ENCODE peak calls at places on chromosomes 3 and 15, in ten cellular contexts. W is glutamatergic neuron, U is ascending aorta, O is lower leg skin, X is astrocyte of the spinal cord, R is AG09319, T is A549, Y is right atrium auricular region, G is GM06990, F is heart left ventricle. Q is an unnamed sample.

GRCh38 chr3:36926292-36926897 is 18.5 kb downstream of the TRANK1 start:
- DNase-seq in W (no peak), U (no peak), O (peak), X (no peak), R (no peak), T (no peak), Y (peak), G (no peak), F (no peak), Q (no peak)

GRCh38 chr3:31268868-31269267 is 263.9 kb upstream of the STT3B start:
- DNase-seq in W (no peak), U (no peak), O (no peak), X (no peak), R (no peak), T (no peak), Y (no peak), G (no peak), F (no peak), Q (no peak)

GRCh38 chr3:94673891-94674290 is 611.0 kb downstream of the NSUN3 start:
- DNase-seq in W (no peak), U (no peak), O (no peak), X (no peak), R (no peak), T (no peak), Y (no peak), G (no peak), F (no peak), Q (no peak)

GRCh38 chr15:78006567-78007205 is 70.8 kb downstream of the TBC1D2B start:
- DNase-seq in W (no peak), U (no peak), O (peak), X (no peak), R (no peak), T (no peak), Y (no peak), G (no peak), F (no peak), Q (no peak)

GRCh38 chr3:36196058-36196457 is 184.2 kb upstream of the STAC start:
- DNase-seq in W (no peak), U (no peak), O (no peak), X (no peak), R (no peak), T (no peak), Y (no peak), G (no peak), F (no peak), Q (no peak)

GRCh38 chr15:101089579-101090459 is 162.0 kb downstream of the CHSY1 start:
- DNase-seq in W (no peak), U (no peak), O (no peak), X (peak), R (no peak), T (no peak), Y (no peak), G (no peak), F (no peak), Q (no peak)

GRCh38 chr3:99319450-99319849 is 318.9 kb upstream of the COL8A1 start:
- DNase-seq in W (no peak), U (no peak), O (no peak), X (no peak), R (no peak), T (no peak), Y (no peak), G (no peak), F (no peak), Q (peak)

GRCh38 chr3:16319307-16319706 is 54.3 kb downstream of the OXNAD1 start:
- DNase-seq in W (no peak), U (no peak), O (no peak), X (no peak), R (no peak), T (peak), Y (no peak), G (no peak), F (no peak), Q (no peak)

GRCh38 chr3:23761440-23761896 is 44.3 kb upstream of the UBE2E1 start:
- DNase-seq in W (no peak), U (no peak), O (no peak), X (peak), R (no peak), T (peak), Y (no peak), G (peak), F (no peak), Q (no peak)

GRCh38 chr3:4313606-4314308 is 10.6 kb downstream of the SETMAR start:
- DNase-seq in W (no peak), U (no peak), O (no peak), X (no peak), R (no peak), T (no peak), Y (no peak), G (no peak), F (no peak), Q (no peak)

GRCh38 chr3:160707187-160707789 is 30.3 kb downstream of the ARL14 start:
- DNase-seq in W (no peak), U (no peak), O (no peak), X (peak), R (no peak), T (peak), Y (no peak), G (no peak), F (peak), Q (peak)

GRCh38 chr3:73365756-73366397 is 258.9 kb downstream of the PDZRN3 start:
- DNase-seq in W (no peak), U (peak), O (peak), X (peak), R (peak), T (no peak), Y (peak), G (no peak), F (peak), Q (peak)

GRCh38 chr3:132006605-132007204 is 28.1 kb downstream of the CPNE4 start:
- DNase-seq in W (peak), U (no peak), O (no peak), X (peak), R (no peak), T (peak), Y (no peak), G (no peak), F (no peak), Q (peak)

GRCh38 chr3:3573341-3573740 is 225.9 kb upstream of the LRRN1 start:
- DNase-seq in W (no peak), U (no peak), O (no peak), X (no peak), R (no peak), T (no peak), Y (no peak), G (no peak), F (no peak), Q (no peak)

GRCh38 chr3:126003447-126004190 is 34.6 kb downstream of the ROPN1B start:
- DNase-seq in W (no peak), U (no peak), O (no peak), X (no peak), R (no peak), T (no peak), Y (no peak), G (no peak), F (no peak), Q (no peak)

GRCh38 chr3:31695280-31696008 is 162.7 kb downstream of the STT3B start:
- DNase-seq in W (no peak), U (no peak), O (no peak), X (no peak), R (no peak), T (no peak), Y (no peak), G (no peak), F (no peak), Q (no peak)

GRCh38 chr3:58164199-58164879 is 46.4 kb downstream of the DNASE1L3 start:
- DNase-seq in W (no peak), U (no peak), O (no peak), X (peak), R (no peak), T (peak), Y (no peak), G (no peak), F (peak), Q (peak)

GRCh38 chr3:72102057-72102711 is 317.2 kb upstream of the PROK2 start:
- DNase-seq in W (no peak), U (no peak), O (no peak), X (no peak), R (no peak), T (no peak), Y (no peak), G (peak), F (no peak), Q (peak)

GRCh38 chr3:18556503-18556902 is 131.4 kb upstream of the SATB1 start:
- DNase-seq in W (no peak), U (no peak), O (no peak), X (peak), R (no peak), T (no peak), Y (no peak), G (peak), F (no peak), Q (no peak)

GRCh38 chr3:195060531-195061385 is 210.2 kb downstream of the XXYLT1 start:
- DNase-seq in W (no peak), U (no peak), O (no peak), X (no peak), R (no peak), T (no peak), Y (no peak), G (no peak), F (no peak), Q (no peak)

GRCh38 chr3:5160926-5161858 is 26.3 kb upstream of the EDEM1 start:
- DNase-seq in W (no peak), U (no peak), O (no peak), X (peak), R (no peak), T (no peak), Y (no peak), G (no peak), F (no peak), Q (no peak)

GRCh38 chr15:86591994-86592746 is 512.5 kb downstream of the AGBL1 start:
- DNase-seq in W (no peak), U (no peak), O (no peak), X (no peak), R (no peak), T (no peak), Y (no peak), G (no peak), F (peak), Q (no peak)

GRCh38 chr3:101836907-101837598 is 12.3 kb upstream of the NFKBIZ start:
- DNase-seq in W (no peak), U (no peak), O (no peak), X (peak), R (no peak), T (no peak), Y (no peak), G (no peak), F (no peak), Q (peak)

GRCh38 chr15:90895571-90896117 is 7.5 kb upstream of the MAN2A2 start:
- DNase-seq in W (peak), U (no peak), O (no peak), X (no peak), R (no peak), T (no peak), Y (no peak), G (no peak), F (no peak), Q (no peak)

GRCh38 chr15:89414571-89414970 is 79.9 kb upstream of the POLG start:
- DNase-seq in W (no peak), U (no peak), O (no peak), X (no peak), R (no peak), T (no peak), Y (no peak), G (no peak), F (no peak), Q (no peak)

GRCh38 chr3:55491296-55491816 is 4.2 kb upstream of the WNT5A start:
- DNase-seq in W (no peak), U (no peak), O (no peak), X (peak), R (no peak), T (no peak), Y (no peak), G (no peak), F (no peak), Q (peak)

GRCh38 chr15:27418729-27419128 is 447.7 kb downstream of the GABRG3 start:
- DNase-seq in W (peak), U (no peak), O (no peak), X (peak), R (no peak), T (no peak), Y (no peak), G (no peak), F (no peak), Q (peak)

GRCh38 chr3:184525337-184526157 is 36.0 kb upstream of the EPHB3 start:
- DNase-seq in W (peak), U (no peak), O (no peak), X (no peak), R (no peak), T (no peak), Y (peak), G (no peak), F (no peak), Q (no peak)

GRCh38 chr3:46924921-46925584 is 47.5 kb downstream of the PTH1R start:
- DNase-seq in W (no peak), U (no peak), O (no peak), X (no peak), R (no peak), T (no peak), Y (no peak), G (no peak), F (no peak), Q (no peak)

GRCh38 chr3:187958432-187959003 is 195.4 kb upstream of the LPP start:
- DNase-seq in W (no peak), U (no peak), O (no peak), X (no peak), R (no peak), T (no peak), Y (no peak), G (no peak), F (no peak), Q (no peak)

DNA sequence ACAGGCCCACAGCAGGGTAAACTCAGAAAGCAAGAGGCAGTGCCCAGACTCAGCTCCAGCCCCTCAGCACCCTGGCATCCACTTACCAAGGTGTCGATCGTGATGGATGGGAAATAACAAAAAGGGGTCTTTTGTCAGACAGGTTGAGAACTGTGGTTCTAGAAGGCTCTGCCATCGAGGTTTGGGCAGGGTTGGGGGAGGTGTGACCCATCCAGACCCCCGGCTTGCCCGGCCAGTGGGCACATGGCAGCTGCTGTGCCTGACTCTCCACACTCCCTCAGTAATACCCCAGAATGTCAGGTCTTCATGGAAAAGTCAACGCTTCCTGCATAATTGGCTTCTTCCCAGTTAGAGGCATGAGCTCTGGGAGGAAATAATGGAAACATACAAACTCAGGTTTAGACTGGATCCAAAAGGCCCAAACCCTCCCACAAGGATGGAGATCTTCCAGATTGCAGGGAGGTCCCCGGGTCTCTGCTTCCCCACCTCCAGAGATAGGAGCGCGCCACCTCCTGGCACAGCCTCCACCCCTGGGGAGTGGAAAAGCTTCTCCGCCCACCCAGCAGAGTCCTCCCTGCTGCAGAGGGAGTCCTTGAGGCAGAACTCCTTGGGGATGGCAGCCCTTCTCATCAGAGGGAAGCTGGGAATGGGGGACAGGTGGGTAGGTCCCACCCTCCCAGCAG is 149.8 kb upstream of the IQSEC1 start:
- DNase-seq in W (no peak), U (no peak), O (no peak), X (no peak), R (no peak), T (no peak), Y (no peak), G (no peak), F (no peak), Q (no peak)
- TF ChIP-seq CTCF in W (no peak), U (no peak), O (no peak), X (no peak), R (no peak), T (no peak), Y (no peak), G (no peak), F (no peak), Q (no peak)

DNA sequence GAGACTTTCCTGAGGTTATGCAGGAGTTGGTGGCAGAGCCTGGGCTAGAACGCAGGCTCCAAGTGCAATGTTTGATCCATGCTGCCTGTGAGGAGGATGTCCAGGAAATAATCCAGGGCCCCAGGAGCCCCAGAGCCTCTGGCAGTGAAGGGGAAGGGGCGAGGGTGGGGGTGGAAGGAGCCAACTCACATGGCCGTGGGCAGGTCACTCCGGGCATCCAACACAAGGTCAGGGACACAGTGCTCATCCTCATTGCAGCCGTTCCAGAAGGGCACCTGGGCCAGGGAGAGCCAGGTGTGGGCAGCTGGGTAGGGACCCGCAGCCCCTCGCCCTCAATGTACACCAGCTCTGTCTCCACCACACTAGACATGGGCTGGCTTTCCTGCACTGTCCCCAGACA is 43.7 kb downstream of the FEM1B start:
- DNase-seq in W (no peak), U (no peak), O (no peak), X (no peak), R (no peak), T (no peak), Y (no peak), G (no peak), F (no peak), Q (no peak)
- TF ChIP-seq CTCF in W (no peak), U (no peak), O (no peak), X (no peak), R (no peak), T (no peak), Y (no peak), G (no peak), F (no peak), Q (no peak)

DNA sequence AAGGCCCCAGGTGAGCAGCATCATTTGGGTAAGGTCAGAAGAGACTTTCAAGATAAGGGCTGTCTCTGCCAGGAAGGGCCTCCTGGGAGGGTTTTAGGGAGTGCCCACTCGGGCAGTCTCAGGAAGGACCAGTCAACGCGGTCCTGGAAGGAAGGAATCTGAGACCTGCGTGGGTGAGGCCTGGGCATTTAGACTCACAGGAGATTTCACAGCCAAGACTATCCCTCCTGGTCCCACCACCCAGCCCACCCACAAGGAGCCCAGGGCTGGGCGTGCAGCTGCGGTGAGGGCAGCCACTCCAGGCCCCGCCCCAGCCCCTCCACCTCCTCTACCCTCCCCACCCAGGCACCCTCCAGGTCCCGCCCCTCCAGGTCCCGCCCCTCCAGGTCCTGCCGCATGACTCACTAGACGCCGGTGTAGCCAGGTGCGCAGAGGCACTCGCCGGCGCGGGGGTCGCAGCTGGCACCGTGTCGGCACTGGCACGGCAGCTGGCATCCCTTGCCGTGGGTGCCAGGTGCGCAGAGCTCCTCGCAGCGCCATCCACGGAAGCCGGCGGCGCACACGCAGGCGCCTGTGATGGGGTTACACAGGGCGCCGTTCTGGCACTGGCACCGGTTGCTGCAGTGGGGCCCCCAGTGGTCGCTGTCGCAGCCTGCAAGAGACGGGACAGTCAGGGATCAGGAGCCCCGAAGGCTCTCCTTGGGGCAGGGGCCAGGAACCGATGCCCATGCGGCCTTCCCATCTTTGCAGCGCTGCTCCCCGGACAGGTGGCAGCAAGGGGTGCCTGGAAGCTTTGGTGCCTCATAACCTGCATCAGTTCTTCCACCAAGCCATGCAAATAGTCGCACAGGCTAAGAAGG is 112.8 kb downstream of the RAB11A start:
- DNase-seq in W (peak), U (no peak), O (peak), X (no peak), R (no peak), T (peak), Y (no peak), G (peak), F (no peak), Q (no peak)
- TF ChIP-seq CTCF in W (peak), U (no peak), O (no peak), X (no peak), R (no peak), T (peak), Y (no peak), G (peak), F (no peak), Q (no peak)

GRCh38 chr3:136612512-136612911 is 139.7 kb downstream of the STAG1 start:
- DNase-seq in W (no peak), U (no peak), O (no peak), X (no peak), R (no peak), T (no peak), Y (no peak), G (no peak), F (no peak), Q (peak)

GRCh38 chr3:136621628-136622027 is 130.6 kb downstream of the STAG1 start:
- DNase-seq in W (no peak), U (no peak), O (no peak), X (no peak), R (no peak), T (no peak), Y (no peak), G (no peak), F (no peak), Q (peak)

DNA sequence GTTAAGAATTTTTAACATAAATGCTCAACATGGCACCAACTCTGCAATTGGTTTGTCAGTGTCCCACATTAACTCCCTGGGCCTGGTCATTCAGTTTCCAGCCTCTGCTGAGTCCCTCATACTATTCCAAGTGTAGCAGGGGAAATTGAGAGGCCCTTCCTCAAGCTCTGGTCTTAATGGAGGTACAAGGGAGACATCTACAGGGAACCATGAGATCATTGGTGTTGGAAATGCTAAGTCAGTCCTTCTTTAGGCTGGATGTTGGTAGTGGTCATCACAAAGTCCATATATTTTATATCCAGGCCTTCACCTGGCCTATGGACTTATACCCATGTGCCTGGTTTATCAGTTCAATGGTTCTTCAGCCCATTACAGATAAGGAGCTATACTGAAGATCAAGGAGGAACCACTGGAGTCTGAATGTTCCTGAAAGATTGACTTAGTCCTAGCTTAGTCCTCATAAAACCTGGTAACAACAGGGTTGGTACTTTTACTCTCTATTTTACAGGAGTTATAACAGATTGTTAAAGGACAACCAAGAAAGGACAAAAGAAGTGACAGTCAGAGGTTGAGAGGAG is 135.0 kb downstream of the STAG1 start:
- DNase-seq in W (no peak), U (no peak), O (no peak), X (no peak), R (no peak), T (no peak), Y (no peak), G (no peak), F (no peak), Q (no peak)
- TF ChIP-seq CTCF in W (no peak), U (no peak), O (no peak), X (no peak), R (no peak), T (no peak), Y (no peak), G (no peak), F (no peak), Q (no peak)

GRCh38 chr15:76647612-76648011 is 257.5 kb downstream of the SCAPER start:
- DNase-seq in W (no peak), U (no peak), O (no peak), X (no peak), R (no peak), T (no peak), Y (no peak), G (no peak), F (no peak), Q (no peak)

DNA sequence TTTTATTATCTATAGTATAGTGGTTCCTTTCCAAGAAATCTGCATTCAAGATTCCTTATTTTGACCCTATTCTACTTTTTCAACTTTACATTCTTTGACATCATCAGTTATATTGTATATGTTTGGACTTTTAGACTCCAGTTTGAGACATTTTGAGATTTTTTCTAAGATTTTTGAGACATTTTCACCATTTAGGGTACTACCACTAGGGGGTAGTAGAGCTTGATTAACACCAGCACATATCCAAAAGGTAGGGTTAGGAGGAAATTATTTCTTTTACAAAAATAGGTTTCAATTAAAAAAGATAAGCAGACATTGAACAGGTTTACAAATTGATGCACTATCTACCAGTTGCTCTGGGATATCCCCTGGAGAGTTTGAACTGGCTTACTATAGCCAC is 262.5 kb downstream of the SCAPER start:
- DNase-seq in W (no peak), U (no peak), O (no peak), X (no peak), R (no peak), T (no peak), Y (no peak), G (no peak), F (no peak), Q (no peak)
- TF ChIP-seq CTCF in W (peak), U (no peak), O (no peak), X (peak), R (peak), T (peak), Y (peak), G (peak), F (peak), Q (peak)